ENCODE peak calls at places on chromosomes 12 and 14, in ten cellular contexts. T, Z, I, O, Y, X, U, G, N and M are unnamed samples.

GRCh38 chr12:120849765-120850164 is 54.4 kb downstream of the SPPL3 start:
- DNase-seq in I (peak), N (no peak), G (no peak), Z (no peak), X (peak), Y (no peak), O (no peak), U (no peak), T (peak), M (no peak)

GRCh38 chr12:114920828-114921579 is 237.0 kb upstream of the TBX3 start:
- DNase-seq in O (no peak), N (no peak), U (no peak), G (no peak), X (peak), Y (no peak), T (peak), I (peak), Z (no peak), M (no peak)

GRCh38 chr12:99983721-99984258 is 946 bp downstream of the ANKS1B start:
- DNase-seq in Z (no peak), T (no peak), U (no peak), O (peak), G (no peak), Y (peak), X (peak), N (no peak), I (no peak), M (no peak)

GRCh38 chr14:55699131-55700057 is 119.4 kb downstream of the KTN1 start:
- DNase-seq in X (peak), U (peak), O (peak), N (no peak), Z (no peak), G (no peak), I (peak), T (peak), Y (no peak), M (no peak)

GRCh38 chr12:119528241-119528640 is 65.3 kb upstream of the TMEM233 start:
- DNase-seq in O (no peak), I (peak), U (peak), T (no peak), N (no peak), Y (no peak), G (no peak), X (peak), Z (peak), M (no peak)

GRCh38 chr14:60315181-60315580 is 66.2 kb downstream of the PPM1A start:
- DNase-seq in T (no peak), Y (no peak), U (no peak), N (no peak), I (no peak), X (no peak), O (no peak), G (no peak), Z (no peak), M (no peak)

GRCh38 chr14:90871605-90872233 is 55.5 kb upstream of the TTC7B start:
- DNase-seq in X (peak), I (peak), U (no peak), Y (no peak), Z (no peak), N (no peak), O (no peak), T (peak), G (no peak), M (no peak)

GRCh38 chr14:52006361-52006760 is 17.0 kb downstream of the RTRAF start:
- DNase-seq in G (no peak), T (no peak), N (no peak), Z (no peak), U (no peak), I (no peak), Y (no peak), X (no peak), O (no peak), M (no peak)

GRCh38 chr14:38329236-38329635 is 73.3 kb upstream of the CLEC14A start:
- DNase-seq in T (no peak), X (no peak), U (no peak), N (no peak), I (no peak), O (no peak), Y (no peak), G (no peak), Z (no peak), M (no peak)

GRCh38 chr12:26636710-26637328 is 196.2 kb downstream of the ITPR2 start:
- DNase-seq in Y (no peak), G (no peak), I (peak), U (no peak), O (no peak), T (peak), X (peak), Z (no peak), N (no peak), M (no peak)

GRCh38 chr12:2998789-2999264 is 39.6 kb downstream of the TEAD4 start:
- DNase-seq in X (peak), Y (no peak), N (no peak), O (peak), I (peak), Z (peak), G (no peak), U (peak), T (peak), M (no peak)

GRCh38 chr12:132264086-132265010 is 65.0 kb downstream of the GALNT9 start:
- DNase-seq in G (no peak), O (no peak), Z (no peak), Y (no peak), U (no peak), X (no peak), I (no peak), N (no peak), T (no peak), M (no peak)

GRCh38 chr14:94769413-94770250 is at the start of gene GSC:
- DNase-seq in Z (no peak), N (peak), X (peak), T (peak), Y (peak), G (no peak), I (peak), U (no peak), O (peak), M (no peak)

GRCh38 chr14:38836539-38836938 is 266.5 kb downstream of the SEC23A start:
- DNase-seq in X (no peak), Y (no peak), N (no peak), I (no peak), U (no peak), T (no peak), O (no peak), Z (no peak), G (no peak), M (no peak)

GRCh38 chr12:1797991-1798733 is 22.2 kb upstream of the LRTM2 start:
- DNase-seq in X (no peak), Z (no peak), T (no peak), N (no peak), Y (peak), G (no peak), U (no peak), O (peak), I (no peak), M (no peak)

GRCh38 chr12:3041558-3042164 is 35.5 kb upstream of the TSPAN9 start:
- DNase-seq in O (peak), I (peak), G (peak), Z (peak), N (peak), X (peak), T (peak), U (peak), Y (peak), M (peak)

GRCh38 chr12:102564026-102564425 is 83.7 kb upstream of the IGF1 start:
- DNase-seq in O (no peak), Y (no peak), Z (no peak), N (no peak), X (no peak), I (no peak), T (no peak), U (no peak), G (no peak), M (no peak)

GRCh38 chr14:73888971-73889370 is 2.3 kb downstream of the ZNF410 start:
- DNase-seq in Y (no peak), Z (no peak), T (peak), G (no peak), O (no peak), X (peak), U (no peak), I (peak), N (no peak), M (no peak)

GRCh38 chr14:61528591-61529021 is 166.7 kb upstream of the HIF1A start:
- DNase-seq in Y (no peak), N (no peak), I (peak), O (no peak), U (no peak), Z (no peak), T (peak), X (peak), G (no peak), M (no peak)

GRCh38 chr12:82950362-82950761 is 263.7 kb downstream of the TMTC2 start:
- DNase-seq in Z (no peak), I (no peak), T (no peak), Y (no peak), O (no peak), U (no peak), N (no peak), X (no peak), G (no peak), M (no peak)

GRCh38 chr14:87467578-87467977 is 525.4 kb downstream of the GALC start:
- DNase-seq in I (no peak), O (no peak), T (no peak), Y (no peak), N (no peak), Z (no peak), X (no peak), G (no peak), U (no peak), M (no peak)

GRCh38 chr12:41151789-41152188 is 36.3 kb upstream of the PDZRN4 start:
- DNase-seq in G (no peak), I (peak), Z (no peak), U (no peak), O (no peak), X (peak), Y (no peak), T (no peak), N (no peak), M (no peak)

GRCh38 chr12:47750229-47750798 is 8.4 kb downstream of the RAPGEF3 start:
- DNase-seq in N (no peak), O (no peak), Z (no peak), Y (peak), X (no peak), G (no peak), U (no peak), T (no peak), I (no peak), M (no peak)

GRCh38 chr14:75430526-75430925 is 2.7 kb downstream of the JDP2 start:
- DNase-seq in U (no peak), N (no peak), T (peak), X (peak), I (peak), G (no peak), Y (no peak), Z (no peak), O (peak), M (no peak)

GRCh38 chr14:33611405-33612183 is 339.3 kb downstream of the EGLN3 start:
- DNase-seq in X (peak), U (no peak), O (peak), Z (no peak), Y (no peak), T (no peak), G (no peak), I (peak), N (no peak), M (no peak)

GRCh38 chr14:66045572-66046021 is 440.6 kb upstream of the CCDC196 start:
- DNase-seq in Y (no peak), G (no peak), X (peak), U (no peak), I (peak), O (no peak), N (no peak), T (no peak), Z (peak), M (no peak)

GRCh38 chr14:69088523-69089445 is 64.1 kb downstream of the DCAF5 start:
- DNase-seq in X (peak), I (peak), O (no peak), N (peak), G (no peak), T (peak), Z (no peak), U (no peak), Y (peak), M (no peak)

GRCh38 chr14:90421621-90422020 is 24.8 kb downstream of the CALM1 start:
- DNase-seq in G (no peak), U (no peak), X (no peak), Y (no peak), T (no peak), N (no peak), Z (no peak), O (no peak), I (no peak), M (no peak)

GRCh38 chr14:96095581-96096476 is 56.7 kb downstream of the C14orf132 start:
- DNase-seq in G (no peak), I (peak), Y (peak), U (no peak), Z (no peak), N (no peak), T (peak), O (no peak), X (peak), M (peak)

GRCh38 chr12:124632510-124632909 is 65.1 kb upstream of the NCOR2 start:
- DNase-seq in Z (peak), I (peak), G (no peak), U (no peak), N (no peak), Y (peak), X (no peak), T (no peak), O (no peak), M (no peak)

GRCh38 chr12:62247242-62247641 is 13.0 kb upstream of the USP15 start:
- DNase-seq in N (peak), O (no peak), T (no peak), Y (no peak), G (no peak), X (no peak), I (no peak), U (no peak), Z (no peak), M (no peak)

GRCh38 chr12:94873368-94874085 is 130.0 kb downstream of the NDUFA12 start:
- DNase-seq in T (no peak), N (peak), G (no peak), X (peak), O (peak), I (no peak), U (no peak), Y (peak), Z (no peak), M (peak)

GRCh38 chr14:90645842-90646443 is 170.3 kb downstream of the TTC7B start:
- DNase-seq in N (no peak), Z (no peak), G (peak), T (peak), X (no peak), U (peak), O (peak), I (peak), Y (no peak), M (no peak)

GRCh38 chr12:111426341-111427185 is 20.8 kb downstream of the SH2B3 start:
- DNase-seq in I (peak), O (no peak), U (no peak), Y (no peak), G (no peak), N (no peak), X (peak), Z (no peak), T (peak), M (peak)

GRCh38 chr12:27226319-27226984 is 17.6 kb upstream of the STK38L start:
- DNase-seq in X (no peak), G (no peak), I (peak), Y (no peak), U (no peak), T (no peak), O (no peak), N (no peak), Z (no peak), M (peak)

GRCh38 chr14:54814076-54814475 is 88.5 kb downstream of the GCH1 start:
- DNase-seq in O (peak), T (no peak), N (no peak), U (no peak), G (no peak), I (no peak), X (peak), Y (no peak), Z (peak), M (no peak)

GRCh38 chr12:6534158-6534913 is at the start of gene GAPDH:
- DNase-seq in G (peak), Y (peak), I (peak), N (peak), Z (peak), U (peak), T (peak), O (peak), X (peak), M (peak)

GRCh38 chr12:30357712-30358111 is 338.0 kb downstream of the IPO8 start:
- DNase-seq in G (no peak), N (no peak), I (peak), O (no peak), U (no peak), Y (no peak), Z (no peak), T (no peak), X (no peak), M (no peak)

DNA sequence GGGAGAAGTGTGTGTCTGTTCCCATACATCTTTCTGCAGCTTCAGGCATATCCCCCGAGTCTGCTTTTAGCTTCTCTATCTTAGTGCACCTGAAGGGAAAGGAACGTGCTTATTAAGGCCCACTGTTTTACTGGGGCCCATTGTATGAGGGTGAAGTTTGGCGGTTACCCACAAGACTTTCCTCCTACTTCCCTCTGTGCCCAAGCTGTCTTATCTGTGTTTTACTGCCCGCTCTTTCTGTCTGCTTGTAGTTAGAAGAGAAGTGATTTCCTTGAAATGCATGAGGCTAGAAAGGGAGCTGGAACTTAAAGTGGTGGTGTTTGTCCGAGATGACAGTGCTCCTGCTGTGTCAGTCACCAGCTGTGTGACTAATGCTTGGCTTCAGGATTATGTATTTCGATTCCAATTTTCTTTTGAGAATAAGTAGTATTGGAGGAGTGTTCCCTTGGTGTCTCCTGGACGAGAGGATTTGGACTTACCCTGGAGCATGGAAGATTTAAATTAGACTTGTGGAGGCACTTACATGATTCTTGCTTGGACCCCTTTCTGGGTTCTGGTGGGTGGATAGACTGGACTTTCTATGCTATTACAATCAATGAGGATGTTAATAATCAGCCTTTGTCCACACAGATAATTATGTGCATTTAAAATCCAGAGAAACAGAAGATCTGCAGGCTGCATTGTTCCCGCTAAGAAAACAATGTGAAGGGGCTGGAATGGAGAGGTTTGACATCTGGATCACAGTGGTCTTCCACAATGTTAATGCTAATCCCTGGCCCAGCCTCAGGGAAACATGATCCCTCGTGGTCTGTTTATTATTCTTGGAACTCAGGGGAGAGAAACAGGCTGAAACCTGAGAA is 13.9 kb upstream of the KRT86 start:
- DNase-seq in Y (no peak), N (no peak), X (no peak), T (peak), G (no peak), U (no peak), O (no peak), I (peak), Z (no peak), M (no peak)
- H3K9ac ChIP-seq in Y (no peak), N (no peak), X (no peak), T (no peak), G (no peak), U (no peak), O (no peak), I (no peak), Z (no peak), M (no peak)

GRCh38 chr14:64718762-64719161 is 14.5 kb downstream of the PLEKHG3 start:
- DNase-seq in N (no peak), X (no peak), Z (no peak), O (no peak), Y (no peak), I (no peak), U (no peak), G (no peak), T (no peak), M (no peak)

GRCh38 chr14:64721391-64721791 is 17.2 kb downstream of the PLEKHG3 start:
- DNase-seq in G (no peak), T (peak), N (no peak), X (peak), U (no peak), O (no peak), Z (no peak), Y (no peak), I (peak), M (peak)

GRCh38 chr14:64720190-64720589 is 16.0 kb downstream of the PLEKHG3 start:
- DNase-seq in T (peak), Z (no peak), Y (no peak), N (no peak), I (peak), G (peak), U (no peak), X (peak), O (no peak), M (peak)

GRCh38 chr14:64717870-64718269 is 13.6 kb downstream of the PLEKHG3 start:
- DNase-seq in Z (no peak), U (no peak), N (no peak), O (no peak), X (no peak), T (peak), I (peak), Y (no peak), G (no peak), M (no peak)

GRCh38 chr14:64719601-64720000 is 15.4 kb downstream of the PLEKHG3 start:
- DNase-seq in G (no peak), O (no peak), T (no peak), I (no peak), N (no peak), X (no peak), U (no peak), Y (no peak), Z (no peak), M (no peak)
- H3K9ac ChIP-seq in G (peak), O (no peak), T (no peak), I (no peak), N (no peak), X (no peak), U (no peak), Y (no peak), Z (no peak), M (peak)

GRCh38 chr12:57623811-57624390 is 9.1 kb downstream of the B4GALNT1 start:
- DNase-seq in I (no peak), O (no peak), N (no peak), G (no peak), Z (no peak), U (no peak), X (no peak), T (no peak), Y (no peak), M (no peak)
- H3K9ac ChIP-seq in I (no peak), O (no peak), N (no peak), G (no peak), Z (no peak), U (no peak), X (no peak), T (no peak), Y (no peak), M (no peak)

GRCh38 chr12:57162541-57163125 is 15.2 kb upstream of the LRP1-AS start:
- DNase-seq in N (no peak), U (no peak), I (no peak), X (no peak), Y (no peak), Z (no peak), T (no peak), G (no peak), O (no peak), M (no peak)
- H3K9ac ChIP-seq in N (no peak), U (no peak), I (no peak), X (no peak), Y (no peak), Z (no peak), T (no peak), G (no peak), O (no peak), M (no peak)

GRCh38 chr12:4604684-4605193 is 42.7 kb downstream of the DYRK4 start:
- DNase-seq in I (peak), Z (peak), N (peak), X (peak), Y (peak), O (peak), U (peak), T (peak), G (peak), M (peak)
- H3K9ac ChIP-seq in I (peak), Z (peak), N (peak), X (peak), Y (peak), O (peak), U (peak), T (peak), G (peak), M (peak)

DNA sequence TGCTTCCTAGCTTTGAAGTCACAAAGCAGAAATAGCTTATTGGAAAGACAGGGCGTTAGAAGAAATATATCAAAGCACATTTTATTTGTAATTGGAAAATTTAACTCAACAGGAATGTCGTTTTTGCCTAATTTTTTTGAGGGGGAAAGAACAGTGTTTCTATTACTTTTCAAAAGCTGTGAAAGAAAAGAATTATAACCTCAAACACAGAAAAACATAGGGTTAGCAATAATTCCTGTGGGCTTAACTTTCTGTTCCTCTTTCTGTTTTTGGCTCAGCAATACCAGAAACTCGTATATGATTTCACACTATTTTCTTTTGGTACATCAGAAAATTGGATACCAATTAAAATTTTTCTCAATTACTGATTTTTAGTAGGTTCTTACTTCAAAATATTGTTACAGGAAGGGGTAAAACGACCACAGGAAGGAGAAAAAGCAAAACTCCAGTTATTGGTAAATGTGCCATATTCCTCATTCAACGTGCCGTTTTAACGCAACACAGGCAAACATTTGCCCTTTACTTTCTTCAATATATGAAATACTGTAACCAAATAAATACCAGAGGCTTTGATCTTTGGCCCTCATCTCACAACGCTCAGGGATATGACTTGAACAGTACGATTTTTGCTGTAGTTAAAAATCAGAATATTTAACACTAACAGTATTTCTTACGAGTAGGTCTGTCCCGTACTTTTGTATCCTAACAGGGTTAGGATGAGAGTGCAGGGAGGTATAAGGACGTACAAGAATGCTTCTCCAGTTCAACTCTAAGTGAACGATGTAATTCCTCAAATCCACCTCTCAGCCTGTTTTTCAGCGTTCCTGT is 1.3 kb upstream of the RNU6-7 start:
- DNase-seq in I (no peak), G (no peak), X (no peak), T (no peak), U (no peak), Z (no peak), N (peak), O (no peak), Y (no peak), M (no peak)
- H3K9ac ChIP-seq in I (no peak), G (no peak), X (no peak), T (no peak), U (no peak), Z (peak), N (peak), O (no peak), Y (no peak), M (peak)